ENCODE peak calls at places on chromosomes 6 and 20, in six cellular contexts. One of them, this sample, is unnamed. For H3K4me1 and H3K9me3, the result is how much of the 10 kb centered on the place peaks cover.

GRCh38 chr6:118565317-118565960 is 17.3 kb downstream of the PLN start:
- DNase-seq in Peyer's patch: no peak
- DNase-seq in CD8-positive, alpha-beta T cell: no peak
- DNase-seq in neuronal stem cell: no peak
- DNase-seq in stomach: no peak
- DNase-seq in SK-N-SH: peak
- DNase-seq in this sample: peak

GRCh38 chr6:46963626-46964025 is 41.9 kb upstream of the ADGRF5 start:
- DNase-seq in neuronal stem cell: no peak
- DNase-seq in Peyer's patch: no peak
- DNase-seq in stomach: no peak
- DNase-seq in CD8-positive, alpha-beta T cell: no peak
- DNase-seq in SK-N-SH: no peak
- DNase-seq in this sample: no peak

GRCh38 chr6:33732819-33733218 is 13.9 kb downstream of the IP6K3 start:
- DNase-seq in SK-N-SH: no peak
- DNase-seq in CD8-positive, alpha-beta T cell: no peak
- DNase-seq in Peyer's patch: no peak
- DNase-seq in stomach: no peak
- DNase-seq in neuronal stem cell: no peak
- DNase-seq in this sample: no peak

GRCh38 chr6:44034391-44034861 is 92.8 kb downstream of the MRPL14 start:
- DNase-seq in Peyer's patch: no peak
- DNase-seq in CD8-positive, alpha-beta T cell: no peak
- DNase-seq in neuronal stem cell: no peak
- DNase-seq in stomach: no peak
- DNase-seq in SK-N-SH: no peak
- DNase-seq in this sample: no peak

GRCh38 chr6:131443514-131443913 is 129.5 kb upstream of the ARG1 start:
- DNase-seq in stomach: no peak
- DNase-seq in Peyer's patch: peak
- DNase-seq in neuronal stem cell: no peak
- DNase-seq in CD8-positive, alpha-beta T cell: peak
- DNase-seq in SK-N-SH: no peak
- DNase-seq in this sample: peak

GRCh38 chr20:63345328-63346100 is 15.6 kb downstream of the CHRNA4 start:
- DNase-seq in CD8-positive, alpha-beta T cell: no peak
- DNase-seq in stomach: no peak
- DNase-seq in SK-N-SH: peak
- DNase-seq in neuronal stem cell: no peak
- DNase-seq in Peyer's patch: no peak
- DNase-seq in this sample: no peak

GRCh38 chr20:2379511-2380229 is 1.0 kb upstream of the TGM6 start:
- DNase-seq in Peyer's patch: no peak
- DNase-seq in SK-N-SH: no peak
- DNase-seq in CD8-positive, alpha-beta T cell: no peak
- DNase-seq in neuronal stem cell: no peak
- DNase-seq in stomach: no peak
- DNase-seq in this sample: no peak

GRCh38 chr6:143614270-143614669 is 63.5 kb upstream of the PHACTR2 start:
- DNase-seq in neuronal stem cell: no peak
- DNase-seq in SK-N-SH: no peak
- DNase-seq in Peyer's patch: no peak
- DNase-seq in stomach: no peak
- DNase-seq in CD8-positive, alpha-beta T cell: no peak
- DNase-seq in this sample: no peak

GRCh38 chr6:108914235-108915022 is 66.2 kb downstream of the ARMC2 start:
- DNase-seq in neuronal stem cell: no peak
- DNase-seq in Peyer's patch: no peak
- DNase-seq in CD8-positive, alpha-beta T cell: peak
- DNase-seq in SK-N-SH: peak
- DNase-seq in stomach: no peak
- DNase-seq in this sample: peak

GRCh38 chr6:160156842-160157241 is 35.2 kb downstream of the SLC22A1 start:
- DNase-seq in neuronal stem cell: no peak
- DNase-seq in CD8-positive, alpha-beta T cell: no peak
- DNase-seq in stomach: no peak
- DNase-seq in SK-N-SH: no peak
- DNase-seq in Peyer's patch: no peak
- DNase-seq in this sample: no peak

GRCh38 chr20:33443512-33444239 is at the start of gene SNTA1:
- DNase-seq in Peyer's patch: peak
- DNase-seq in SK-N-SH: peak
- DNase-seq in CD8-positive, alpha-beta T cell: peak
- DNase-seq in stomach: peak
- DNase-seq in neuronal stem cell: peak
- DNase-seq in this sample: peak

GRCh38 chr6:14086701-14087100 is 30.9 kb upstream of the CD83 start:
- DNase-seq in stomach: no peak
- DNase-seq in SK-N-SH: no peak
- DNase-seq in neuronal stem cell: no peak
- DNase-seq in Peyer's patch: no peak
- DNase-seq in CD8-positive, alpha-beta T cell: no peak
- DNase-seq in this sample: no peak

GRCh38 chr6:69349776-69350175 is 447.0 kb downstream of the LMBRD1 start:
- DNase-seq in CD8-positive, alpha-beta T cell: no peak
- DNase-seq in stomach: no peak
- DNase-seq in SK-N-SH: no peak
- DNase-seq in Peyer's patch: no peak
- DNase-seq in neuronal stem cell: no peak
- DNase-seq in this sample: no peak

GRCh38 chr6:161164182-161164625 is 109.7 kb downstream of the AGPAT4 start:
- DNase-seq in Peyer's patch: no peak
- DNase-seq in neuronal stem cell: no peak
- DNase-seq in CD8-positive, alpha-beta T cell: no peak
- DNase-seq in SK-N-SH: no peak
- DNase-seq in stomach: no peak
- DNase-seq in this sample: no peak

GRCh38 chr6:130780137-130780536 is 47.1 kb upstream of the SMLR1 start:
- DNase-seq in stomach: no peak
- DNase-seq in neuronal stem cell: no peak
- DNase-seq in CD8-positive, alpha-beta T cell: no peak
- DNase-seq in Peyer's patch: no peak
- DNase-seq in SK-N-SH: no peak
- DNase-seq in this sample: no peak

GRCh38 chr6:11008821-11009220 is 35.3 kb downstream of the ELOVL2 start:
- DNase-seq in Peyer's patch: no peak
- DNase-seq in CD8-positive, alpha-beta T cell: no peak
- DNase-seq in neuronal stem cell: no peak
- DNase-seq in SK-N-SH: no peak
- DNase-seq in stomach: no peak
- DNase-seq in this sample: no peak

GRCh38 chr6:94190030-94190429 is 770.7 kb upstream of the EPHA7 start:
- DNase-seq in SK-N-SH: no peak
- DNase-seq in stomach: no peak
- DNase-seq in Peyer's patch: no peak
- DNase-seq in neuronal stem cell: no peak
- DNase-seq in CD8-positive, alpha-beta T cell: no peak
- DNase-seq in this sample: no peak

GRCh38 chr20:16397053-16397452 is 176.2 kb downstream of the KIF16B start:
- DNase-seq in SK-N-SH: no peak
- DNase-seq in Peyer's patch: no peak
- DNase-seq in CD8-positive, alpha-beta T cell: no peak
- DNase-seq in stomach: no peak
- DNase-seq in neuronal stem cell: no peak
- DNase-seq in this sample: no peak

GRCh38 chr6:15643542-15643941 is 19.3 kb downstream of the DTNBP1 start:
- DNase-seq in CD8-positive, alpha-beta T cell: no peak
- DNase-seq in stomach: no peak
- DNase-seq in Peyer's patch: no peak
- DNase-seq in SK-N-SH: no peak
- DNase-seq in neuronal stem cell: no peak
- DNase-seq in this sample: no peak

GRCh38 chr6:5869261-5869660 is 137.5 kb downstream of the NRN1 start:
- DNase-seq in neuronal stem cell: no peak
- DNase-seq in SK-N-SH: no peak
- DNase-seq in Peyer's patch: no peak
- DNase-seq in CD8-positive, alpha-beta T cell: no peak
- DNase-seq in stomach: no peak
- DNase-seq in this sample: no peak

GRCh38 chr20:36386236-36386635 is 80.1 kb downstream of the DLGAP4 start:
- DNase-seq in SK-N-SH: no peak
- DNase-seq in neuronal stem cell: no peak
- DNase-seq in CD8-positive, alpha-beta T cell: no peak
- DNase-seq in stomach: no peak
- DNase-seq in Peyer's patch: no peak
- DNase-seq in this sample: no peak

GRCh38 chr20:31559704-31560093 is 45.4 kb upstream of the ID1 start:
- DNase-seq in Peyer's patch: no peak
- DNase-seq in neuronal stem cell: no peak
- DNase-seq in CD8-positive, alpha-beta T cell: no peak
- DNase-seq in SK-N-SH: no peak
- DNase-seq in stomach: no peak
- DNase-seq in this sample: no peak

GRCh38 chr6:52538252-52538905 is 38.5 kb downstream of the TRAM2 start:
- DNase-seq in SK-N-SH: no peak
- DNase-seq in Peyer's patch: no peak
- DNase-seq in CD8-positive, alpha-beta T cell: no peak
- DNase-seq in neuronal stem cell: no peak
- DNase-seq in stomach: no peak
- DNase-seq in this sample: no peak
- H3K4me1 ChIP-seq in SK-N-SH: half or more
- H3K4me1 ChIP-seq in Peyer's patch: under half
- H3K4me1 ChIP-seq in CD8-positive, alpha-beta T cell: under half
- H3K4me1 ChIP-seq in neuronal stem cell: under half
- H3K4me1 ChIP-seq in stomach: half or more
- H3K4me1 ChIP-seq in this sample: under half

GRCh38 chr20:57251344-57251743 is 15.1 kb downstream of the BMP7 start:
- DNase-seq in Peyer's patch: no peak
- DNase-seq in neuronal stem cell: no peak
- DNase-seq in SK-N-SH: no peak
- DNase-seq in stomach: no peak
- DNase-seq in CD8-positive, alpha-beta T cell: peak
- DNase-seq in this sample: no peak
- H3K9me3 ChIP-seq in Peyer's patch: under half
- H3K9me3 ChIP-seq in neuronal stem cell: under half
- H3K9me3 ChIP-seq in SK-N-SH: under half
- H3K9me3 ChIP-seq in stomach: under half
- H3K9me3 ChIP-seq in CD8-positive, alpha-beta T cell: under half
- H3K9me3 ChIP-seq in this sample: under half

GRCh38 chr6:144651219-144651618 is 366.1 kb downstream of the UTRN start:
- DNase-seq in Peyer's patch: no peak
- DNase-seq in neuronal stem cell: no peak
- DNase-seq in stomach: no peak
- DNase-seq in CD8-positive, alpha-beta T cell: no peak
- DNase-seq in SK-N-SH: no peak
- DNase-seq in this sample: no peak

GRCh38 chr6:144655376-144655775 is 370.2 kb downstream of the UTRN start:
- DNase-seq in Peyer's patch: no peak
- DNase-seq in neuronal stem cell: no peak
- DNase-seq in SK-N-SH: no peak
- DNase-seq in CD8-positive, alpha-beta T cell: no peak
- DNase-seq in stomach: no peak
- DNase-seq in this sample: no peak

GRCh38 chr6:144652292-144652891 is 367.3 kb downstream of the UTRN start:
- DNase-seq in Peyer's patch: no peak
- DNase-seq in stomach: no peak
- DNase-seq in SK-N-SH: no peak
- DNase-seq in neuronal stem cell: no peak
- DNase-seq in CD8-positive, alpha-beta T cell: no peak
- DNase-seq in this sample: no peak

GRCh38 chr6:144657691-144658090 is 372.6 kb downstream of the UTRN start:
- DNase-seq in SK-N-SH: no peak
- DNase-seq in CD8-positive, alpha-beta T cell: no peak
- DNase-seq in Peyer's patch: no peak
- DNase-seq in neuronal stem cell: no peak
- DNase-seq in stomach: no peak
- DNase-seq in this sample: no peak

DNA sequence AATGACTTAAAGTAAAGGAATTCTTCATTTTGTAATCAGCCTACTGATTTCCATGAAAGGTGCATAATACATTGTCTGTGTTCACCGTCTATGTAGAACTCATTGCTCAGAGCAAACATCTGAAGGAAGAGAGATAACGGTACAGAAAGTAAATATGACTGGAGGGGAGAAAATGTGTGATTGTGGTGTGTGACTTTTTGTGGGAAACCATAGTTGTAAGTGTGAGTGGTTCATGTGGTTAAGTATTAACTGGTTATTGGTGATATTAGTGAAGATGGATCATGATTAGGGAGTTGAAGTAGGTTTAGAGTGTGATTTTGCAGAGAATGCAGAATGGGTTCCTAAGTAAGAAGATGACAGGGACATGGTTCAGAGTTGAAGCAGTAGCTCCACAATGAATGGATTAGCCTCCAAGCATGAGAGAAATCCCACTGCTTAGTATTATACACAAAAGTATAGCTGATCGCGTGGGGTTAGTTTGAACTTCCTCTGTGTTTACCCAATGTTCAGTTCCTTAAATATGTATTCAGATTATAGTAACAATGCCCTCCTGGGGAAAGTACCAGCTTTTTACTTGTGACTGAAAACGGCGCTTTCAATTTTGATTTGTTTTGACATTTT is 368.9 kb downstream of the UTRN start:
- DNase-seq in CD8-positive, alpha-beta T cell: no peak
- DNase-seq in SK-N-SH: no peak
- DNase-seq in stomach: no peak
- DNase-seq in neuronal stem cell: no peak
- DNase-seq in Peyer's patch: no peak
- DNase-seq in this sample: peak
- H3K27ac ChIP-seq in CD8-positive, alpha-beta T cell: no peak
- H3K27ac ChIP-seq in SK-N-SH: no peak
- H3K27ac ChIP-seq in stomach: no peak
- H3K27ac ChIP-seq in neuronal stem cell: no peak
- H3K27ac ChIP-seq in Peyer's patch: no peak
- H3K27ac ChIP-seq in this sample: peak

GRCh38 chr6:137213331-137213740 is 5.8 kb downstream of the IFNGR1 start:
- DNase-seq in SK-N-SH: no peak
- DNase-seq in neuronal stem cell: no peak
- DNase-seq in stomach: no peak
- DNase-seq in Peyer's patch: no peak
- DNase-seq in CD8-positive, alpha-beta T cell: no peak
- DNase-seq in this sample: no peak

GRCh38 chr6:137210903-137211302 is 8.3 kb downstream of the IFNGR1 start:
- DNase-seq in Peyer's patch: no peak
- DNase-seq in CD8-positive, alpha-beta T cell: no peak
- DNase-seq in stomach: no peak
- DNase-seq in SK-N-SH: no peak
- DNase-seq in neuronal stem cell: no peak
- DNase-seq in this sample: no peak

GRCh38 chr6:137214931-137215330 is 4.3 kb downstream of the IFNGR1 start:
- DNase-seq in Peyer's patch: no peak
- DNase-seq in SK-N-SH: no peak
- DNase-seq in neuronal stem cell: no peak
- DNase-seq in stomach: no peak
- DNase-seq in CD8-positive, alpha-beta T cell: no peak
- DNase-seq in this sample: no peak

GRCh38 chr6:137213813-137214212 is 5.4 kb downstream of the IFNGR1 start:
- DNase-seq in SK-N-SH: no peak
- DNase-seq in CD8-positive, alpha-beta T cell: no peak
- DNase-seq in stomach: no peak
- DNase-seq in neuronal stem cell: no peak
- DNase-seq in Peyer's patch: no peak
- DNase-seq in this sample: no peak

DNA sequence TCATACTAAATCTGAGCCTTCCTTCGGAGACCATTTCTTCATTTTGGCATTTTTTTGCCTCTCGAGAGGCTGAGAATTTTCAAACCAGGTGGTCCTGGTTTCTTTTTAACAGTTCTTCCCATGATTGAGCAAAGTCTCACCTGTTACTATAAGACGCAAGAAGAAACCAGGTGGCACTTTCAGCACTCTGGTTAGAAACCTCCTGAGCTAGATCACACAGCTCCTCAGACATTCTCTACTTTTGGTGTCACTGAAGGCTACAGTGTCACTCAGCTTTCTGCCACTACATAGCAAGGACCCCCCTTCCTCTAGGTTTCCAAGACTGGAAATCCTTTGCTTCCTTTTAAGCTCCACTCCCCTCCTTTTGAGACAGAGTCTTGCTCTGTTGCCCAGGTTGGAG is 7.3 kb downstream of the IFNGR1 start:
- DNase-seq in stomach: no peak
- DNase-seq in Peyer's patch: no peak
- DNase-seq in CD8-positive, alpha-beta T cell: no peak
- DNase-seq in neuronal stem cell: no peak
- DNase-seq in SK-N-SH: no peak
- DNase-seq in this sample: no peak
- H3K4me1 ChIP-seq in stomach: half or more
- H3K4me1 ChIP-seq in Peyer's patch: under half
- H3K4me1 ChIP-seq in CD8-positive, alpha-beta T cell: under half
- H3K4me1 ChIP-seq in neuronal stem cell: under half
- H3K4me1 ChIP-seq in SK-N-SH: under half
- H3K4me1 ChIP-seq in this sample: under half

This sample was measured in CD4-positive, CD25-positive, alpha-beta regulatory T cell.